ENCODE peak calls at places on chromosomes 13 and 19, in five cellular contexts. N is fibroblast of lung, V is transverse colon, T is GM23338, P is astrocyte. U is an unnamed sample. For H3K4me1, the result is how much of the 10 kb centered on the place peaks cover.

GRCh38 chr13:110503037-110503901 is 58.3 kb downstream of the RAB20 start:
- DNase-seq in N (no peak), V (no peak), T (no peak), P (no peak), U (no peak)

GRCh38 chr13:84844473-84844872 is 954.7 kb downstream of the SLITRK6 start:
- DNase-seq in N (peak), V (no peak), T (peak), P (no peak), U (no peak)

GRCh38 chr13:65595881-65596280 is 1634.3 kb downstream of the PCDH9 start:
- DNase-seq in N (peak), V (no peak), T (no peak), P (peak), U (no peak)

GRCh38 chr19:35017507-35017906 is 12.8 kb upstream of the SCN1B start:
- DNase-seq in N (no peak), V (no peak), T (no peak), P (no peak), U (no peak)

GRCh38 chr19:16894080-16894479 is 5.3 kb downstream of the F2RL3 start:
- DNase-seq in N (no peak), V (no peak), T (no peak), P (no peak), U (no peak)

GRCh38 chr13:40338217-40338616 is 328.2 kb downstream of the FOXO1 start:
- DNase-seq in N (no peak), V (no peak), T (no peak), P (no peak), U (no peak)

GRCh38 chr13:109605846-109606245 is 180.5 kb downstream of the IRS2 start:
- DNase-seq in N (no peak), V (no peak), T (no peak), P (no peak), U (no peak)

GRCh38 chr19:56170261-56170660 is 5.5 kb upstream of the GALP start:
- DNase-seq in N (peak), V (no peak), T (no peak), P (peak), U (no peak)

GRCh38 chr13:21837841-21838551 is 167.1 kb downstream of the FGF9 start:
- DNase-seq in N (no peak), V (no peak), T (peak), P (no peak), U (no peak)

GRCh38 chr13:53012707-53013106 is 15.9 kb upstream of the OLFM4 start:
- DNase-seq in N (no peak), V (no peak), T (no peak), P (no peak), U (no peak)

GRCh38 chr13:48621056-48621455 is 32.7 kb upstream of the CYSLTR2 start:
- DNase-seq in N (no peak), V (no peak), T (no peak), P (no peak), U (no peak)

GRCh38 chr13:20160346-20161274 is at the start of gene GJA3:
- DNase-seq in N (peak), V (no peak), T (peak), P (peak), U (no peak)

GRCh38 chr13:109600078-109600477 is 186.3 kb downstream of the IRS2 start:
- DNase-seq in N (no peak), V (no peak), T (no peak), P (no peak), U (no peak)

GRCh38 chr19:35264281-35265125 is 4.3 kb upstream of the USF2 start:
- DNase-seq in N (no peak), V (peak), T (no peak), P (no peak), U (no peak)

GRCh38 chr13:38202730-38203129 is 146.9 kb upstream of the UFM1 start:
- DNase-seq in N (peak), V (no peak), T (no peak), P (peak), U (no peak)

GRCh38 chr13:20826810-20827560 is 53.2 kb upstream of the EEF1AKMT1 start:
- DNase-seq in N (peak), V (no peak), T (no peak), P (peak), U (no peak)

GRCh38 chr19:15995536-15995935 is 46.7 kb downstream of the OR10H4 start:
- DNase-seq in N (no peak), V (no peak), T (no peak), P (no peak), U (no peak)

GRCh38 chr19:14410054-14410774 is 8.9 kb downstream of the DDX39A start:
- DNase-seq in N (no peak), V (no peak), T (no peak), P (no peak), U (no peak)

GRCh38 chr13:48975101-48975925 is at the start of gene FNDC3A:
- DNase-seq in N (peak), V (peak), T (peak), P (peak), U (no peak)

GRCh38 chr19:18287836-18288772 is 6.7 kb upstream of the JUND start:
- DNase-seq in N (peak), V (no peak), T (peak), P (no peak), U (no peak)

GRCh38 chr13:32205426-32206096 is 109.6 kb downstream of the ZAR1L start:
- DNase-seq in N (no peak), V (no peak), T (no peak), P (no peak), U (no peak)

GRCh38 chr19:18322318-18322758 is 538 bp downstream of the LSM4 start:
- DNase-seq in N (peak), V (peak), T (peak), P (peak), U (no peak)

GRCh38 chr13:47831265-47831664 is 169.8 kb downstream of the SUCLA2 start:
- DNase-seq in N (no peak), V (no peak), T (no peak), P (no peak), U (no peak)

GRCh38 chr13:35478384-35479222 is 2.1 kb upstream of the MAB21L1 start:
- DNase-seq in N (no peak), V (no peak), T (peak), P (no peak), U (no peak)

GRCh38 chr19:33486936-33487793 is 34.4 kb downstream of the PEPD start:
- DNase-seq in N (no peak), V (no peak), T (no peak), P (no peak), U (no peak)

GRCh38 chr19:2491130-2491801 is 15.3 kb downstream of the GADD45B start:
- DNase-seq in N (peak), V (peak), T (no peak), P (peak), U (no peak)

GRCh38 chr13:41931337-41931736 is 29.6 kb downstream of the VWA8 start:
- DNase-seq in N (peak), V (no peak), T (no peak), P (peak), U (no peak)

GRCh38 chr19:18741566-18742121 is 49.5 kb downstream of the COMP start:
- DNase-seq in N (no peak), V (peak), T (no peak), P (no peak), U (no peak)

GRCh38 chr19:8615813-8616596 is 5.5 kb upstream of the ADAMTS10 start:
- DNase-seq in N (peak), V (peak), T (peak), P (no peak), U (no peak)

GRCh38 chr19:47228168-47228936 is 2.6 kb downstream of the BBC3 start:
- DNase-seq in N (no peak), V (peak), T (peak), P (no peak), U (no peak)
- H3K4me1 ChIP-seq in N (under half), V (under half), T (under half), P (half or more), U (half or more)

GRCh38 chr13:71718931-71719330 is 148.1 kb downstream of the DACH1 start:
- DNase-seq in N (no peak), V (no peak), T (no peak), P (no peak), U (no peak)
- TF ChIP-seq CTCF in N (no peak), V (no peak), T (no peak), P (no peak), U (no peak)

GRCh38 chr19:38012944-38013343 is 105.9 kb downstream of the SIPA1L3 start:
- DNase-seq in N (no peak), V (no peak), T (peak), P (no peak), U (no peak)

GRCh38 chr19:38013913-38014575 is 107.0 kb downstream of the SIPA1L3 start:
- DNase-seq in N (peak), V (no peak), T (no peak), P (no peak), U (no peak)

GRCh38 chr19:38017504-38018150 is 110.6 kb downstream of the SIPA1L3 start:
- DNase-seq in N (no peak), V (no peak), T (no peak), P (no peak), U (no peak)

GRCh38 chr19:38015771-38016170 is 108.8 kb downstream of the SIPA1L3 start:
- DNase-seq in N (no peak), V (no peak), T (no peak), P (no peak), U (no peak)

DNA sequence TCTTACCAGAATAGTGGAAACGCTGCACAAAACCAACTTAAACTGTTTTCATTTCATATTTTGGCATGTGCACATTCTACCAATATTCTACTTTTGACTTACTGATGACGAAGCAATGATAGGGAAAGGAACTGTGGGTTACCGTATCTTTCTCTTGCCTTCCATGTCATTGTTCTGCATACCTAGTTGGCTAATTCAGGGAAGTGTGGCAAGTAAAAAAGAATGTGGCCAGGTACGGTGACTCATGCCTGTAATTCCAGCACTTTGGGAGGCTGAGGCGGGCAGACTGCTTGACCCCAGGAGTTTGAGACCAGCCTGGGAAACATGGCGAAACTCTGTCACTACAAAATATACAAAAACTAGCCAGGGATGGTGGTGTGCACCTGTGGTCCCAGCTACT is 108.2 kb downstream of the SIPA1L3 start:
- DNase-seq in N (no peak), V (no peak), T (no peak), P (no peak), U (no peak)
- H3K27ac ChIP-seq in N (no peak), V (no peak), T (no peak), P (no peak), U (no peak)

GRCh38 chr19:3679581-3679980 is 20.7 kb downstream of the PIP5K1C start:
- DNase-seq in N (no peak), V (no peak), T (no peak), P (no peak), U (no peak)

GRCh38 chr19:3674784-3675183 is 25.5 kb downstream of the PIP5K1C start:
- DNase-seq in N (no peak), V (no peak), T (no peak), P (no peak), U (no peak)

GRCh38 chr19:3680939-3681338 is 19.3 kb downstream of the PIP5K1C start:
- DNase-seq in N (no peak), V (no peak), T (no peak), P (no peak), U (no peak)

GRCh38 chr19:3679138-3679537 is 21.1 kb downstream of the PIP5K1C start:
- DNase-seq in N (no peak), V (no peak), T (no peak), P (no peak), U (no peak)

GRCh38 chr19:3678188-3678587 is 22.1 kb downstream of the PIP5K1C start:
- DNase-seq in N (no peak), V (no peak), T (no peak), P (no peak), U (no peak)
- H3K4me1 ChIP-seq in N (under half), V (under half), T (under half), P (under half), U (under half)

GRCh38 chr19:11426656-11427055 is 7.5 kb upstream of the RGL3 start:
- DNase-seq in N (no peak), V (no peak), T (no peak), P (no peak), U (no peak)
- TF ChIP-seq CTCF in N (no peak), V (no peak), T (no peak), P (no peak), U (no peak)

DNA sequence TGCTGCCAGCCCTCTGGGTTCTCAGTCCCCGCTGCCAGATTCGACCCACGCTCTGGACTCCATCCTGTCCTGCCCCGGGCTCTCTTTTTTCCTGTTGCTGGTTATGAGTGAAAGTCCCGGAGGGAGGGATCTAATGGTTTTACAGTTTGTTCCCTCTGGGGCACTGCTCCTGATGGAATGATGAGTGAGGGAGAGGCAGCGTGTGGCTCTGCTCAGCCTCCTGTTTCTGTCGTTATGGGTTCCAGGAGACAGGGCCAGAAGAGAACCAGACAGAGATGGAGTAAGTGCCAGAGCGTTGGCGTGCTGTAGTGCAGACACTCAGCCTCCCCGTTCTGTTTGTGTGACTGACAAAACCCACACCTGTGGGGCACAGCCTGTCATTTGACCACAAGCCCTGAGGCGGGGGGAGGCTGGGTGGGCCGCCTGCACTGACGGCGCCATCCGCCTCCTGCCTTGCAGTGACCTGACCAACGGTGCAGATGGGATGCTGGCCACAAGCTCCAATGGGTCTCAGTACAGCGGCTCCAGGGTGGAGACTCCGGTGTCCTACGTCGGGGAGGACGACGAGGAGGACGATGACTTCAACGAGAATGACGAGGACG is 18.2 kb downstream of the ATP4B start:
- DNase-seq in N (no peak), V (peak), T (no peak), P (no peak), U (no peak)
- H3K27ac ChIP-seq in N (no peak), V (no peak), T (no peak), P (no peak), U (no peak)

GRCh38 chr13:112729408-112729807 is 39.6 kb downstream of the ATP11A start:
- DNase-seq in N (no peak), V (no peak), T (no peak), P (no peak), U (no peak)

GRCh38 chr13:112731667-112732616 is 42.1 kb downstream of the ATP11A start:
- DNase-seq in N (no peak), V (no peak), T (no peak), P (no peak), U (no peak)

GRCh38 chr13:112728375-112729126 is 38.7 kb downstream of the ATP11A start:
- DNase-seq in N (no peak), V (no peak), T (no peak), P (no peak), U (no peak)

GRCh38 chr13:112732679-112733078 is 42.8 kb downstream of the ATP11A start:
- DNase-seq in N (no peak), V (no peak), T (no peak), P (no peak), U (no peak)

GRCh38 chr13:112730157-112730671 is 40.4 kb downstream of the ATP11A start:
- DNase-seq in N (no peak), V (no peak), T (no peak), P (no peak), U (no peak)
- H3K4me1 ChIP-seq in N (under half), V (under half), T (half or more), P (under half), U (under half)

GRCh38 chr13:80030491-80030890 is 310.4 kb downstream of the SPRY2 start:
- DNase-seq in N (no peak), V (peak), T (peak), P (no peak), U (no peak)
- TF ChIP-seq CTCF in N (no peak), V (peak), T (peak), P (no peak), U (no peak)

U was measured in thoracic aorta.